ENCODE peak calls at places on chromosomes 16 and 17, in eight cellular contexts. B is OCI-LY7, Z is neural progenitor cell, I is GM23338, Y is PC-3, P is HCT116, K is MM.1S, J is SK-N-SH. C is an unnamed sample.
A peak's percentile ranks its signal among the peaks of the same experiment; 100 is the strongest.

GRCh38 chr17:76131061-76131691 is 9.9 kb downstream of the FOXJ1 start:
- DNase-seq in J (no peak), P (no peak), Z (no peak), K (no peak), B (no peak), Y (no peak), I (peak; percentile 50), C (no peak)

GRCh38 chr17:82434216-82434565 is 15.8 kb upstream of the OGFOD3 start:
- DNase-seq in J (no peak), B (peak; percentile 60), K (peak; percentile 56), I (no peak), Z (no peak), P (no peak), Y (no peak), C (no peak)

GRCh38 chr16:10552998-10553491 is 27.4 kb downstream of the EMP2 start:
- DNase-seq in P (no peak), Y (no peak), Z (peak; percentile 35), K (peak; percentile 75), J (peak; percentile 37), B (peak; percentile 76), I (peak; percentile 78), C (no peak)

GRCh38 chr17:78130439-78131101 is at the start of gene TMC8:
- DNase-seq in J (peak; percentile 56), Z (no peak), P (no peak), I (no peak), Y (no peak), B (peak; percentile 93), K (peak; percentile 91), C (no peak)

GRCh38 chr16:28846933-28847273 is 755 bp upstream of the TUFM start:
- DNase-seq in K (peak; percentile 12), I (no peak), P (no peak), J (no peak), B (no peak), Z (peak; percentile 21), Y (no peak), C (no peak)

GRCh38 chr17:17073627-17074521 is 31.6 kb downstream of the MPRIP start:
- DNase-seq in J (no peak), Y (no peak), P (no peak), K (no peak), B (no peak), I (no peak), Z (no peak), C (no peak)

GRCh38 chr17:42118545-42118944 is 2.6 kb downstream of the KAT2A start:
- DNase-seq in Z (peak; percentile 44), Y (no peak), J (peak; percentile 56), I (peak; percentile 76), K (peak; percentile 41), P (peak; percentile 13), B (peak; percentile 71), C (no peak)

GRCh38 chr17:44781553-44782348 is 23.0 kb downstream of the ADAM11 start:
- DNase-seq in Y (no peak), I (peak; percentile 54), B (no peak), J (peak; percentile 35), P (no peak), Z (peak; percentile 53), K (no peak), C (no peak)

GRCh38 chr17:80477647-80478478 is 1.5 kb upstream of the NPTX1 start:
- DNase-seq in Y (no peak), Z (peak; percentile 91), P (no peak), J (peak; percentile 95), K (no peak), B (no peak), I (peak; percentile 82), C (peak; percentile 83)

GRCh38 chr16:54334208-54334607 is 47.6 kb upstream of the IRX3 start:
- DNase-seq in Z (no peak), K (no peak), J (no peak), I (no peak), B (no peak), Y (peak; percentile 21), P (no peak), C (no peak)

GRCh38 chr17:73725794-73726193 is 81.5 kb upstream of the SDK2 start:
- DNase-seq in J (no peak), Y (no peak), P (no peak), I (no peak), B (no peak), K (no peak), Z (no peak), C (no peak)

GRCh38 chr16:13999895-14000425 is 71.2 kb upstream of the MRTFB start:
- DNase-seq in P (no peak), I (no peak), Y (no peak), B (no peak), K (no peak), J (no peak), Z (no peak), C (no peak)

GRCh38 chr17:80750263-80750662 is 205.6 kb downstream of the RPTOR start:
- DNase-seq in B (no peak), J (no peak), P (no peak), I (no peak), Z (no peak), K (no peak), Y (no peak), C (no peak)

GRCh38 chr16:27367463-27368357 is 34.3 kb upstream of the IL21R start:
- DNase-seq in Y (peak; percentile 71), I (peak; percentile 86), J (peak; percentile 85), P (peak; percentile 63), Z (peak; percentile 83), K (peak; percentile 45), B (peak; percentile 85), C (peak; percentile 86)

GRCh38 chr16:78918805-78919204 is 681.7 kb downstream of the MAF start:
- DNase-seq in Y (no peak), Z (no peak), P (no peak), K (no peak), I (no peak), B (no peak), J (no peak), C (no peak)

GRCh38 chr17:19380551-19381284 is 2.4 kb downstream of the MAPK7 start:
- DNase-seq in J (no peak), K (no peak), Y (no peak), P (no peak), B (no peak), Z (no peak), I (no peak), C (no peak)
- H3K27ac ChIP-seq in J (no peak overlapping the region), K (no peak overlapping the region), Y (no peak overlapping the region), P (no peak overlapping the region), B (no peak overlapping the region), Z (no peak overlapping the region), I (no peak overlapping the region), C (no peak overlapping the region)

GRCh38 chr16:53022374-53022773 is 30.3 kb downstream of the CHD9NB start:
- DNase-seq in Y (peak; percentile 53), B (peak; percentile 25), I (peak; percentile 87), J (peak; percentile 70), Z (peak; percentile 84), P (peak; percentile 41), K (no peak), C (peak; percentile 74)
- TF ChIP-seq CTCF in Y (peak; percentile 66), B (peak; percentile 69), I (peak; percentile 93), J (peak; percentile 74), Z (peak; percentile 86), P (peak; percentile 68), K (peak; percentile 47), C (peak; percentile 80)

GRCh38 chr17:2706911-2707510 is 4.6 kb downstream of the CLUH start:
- DNase-seq in J (no peak), I (no peak), Y (no peak), Z (no peak), P (no peak), B (no peak), K (no peak), C (no peak)

GRCh38 chr17:2705263-2705662 is 6.3 kb downstream of the CLUH start:
- DNase-seq in P (no peak), J (no peak), Y (no peak), Z (no peak), B (no peak), I (no peak), K (no peak), C (peak; percentile 72)

GRCh38 chr17:2707721-2708584 is 3.6 kb downstream of the CLUH start:
- DNase-seq in I (peak; percentile 79), Y (no peak), K (no peak), P (no peak), J (peak; percentile 83), Z (peak; percentile 72), B (peak; percentile 34), C (peak; percentile 55)

GRCh38 chr17:2704890-2705248 is 6.7 kb downstream of the CLUH start:
- DNase-seq in Y (no peak), B (no peak), J (no peak), I (no peak), P (no peak), Z (peak; percentile 45), K (no peak), C (no peak)

DNA sequence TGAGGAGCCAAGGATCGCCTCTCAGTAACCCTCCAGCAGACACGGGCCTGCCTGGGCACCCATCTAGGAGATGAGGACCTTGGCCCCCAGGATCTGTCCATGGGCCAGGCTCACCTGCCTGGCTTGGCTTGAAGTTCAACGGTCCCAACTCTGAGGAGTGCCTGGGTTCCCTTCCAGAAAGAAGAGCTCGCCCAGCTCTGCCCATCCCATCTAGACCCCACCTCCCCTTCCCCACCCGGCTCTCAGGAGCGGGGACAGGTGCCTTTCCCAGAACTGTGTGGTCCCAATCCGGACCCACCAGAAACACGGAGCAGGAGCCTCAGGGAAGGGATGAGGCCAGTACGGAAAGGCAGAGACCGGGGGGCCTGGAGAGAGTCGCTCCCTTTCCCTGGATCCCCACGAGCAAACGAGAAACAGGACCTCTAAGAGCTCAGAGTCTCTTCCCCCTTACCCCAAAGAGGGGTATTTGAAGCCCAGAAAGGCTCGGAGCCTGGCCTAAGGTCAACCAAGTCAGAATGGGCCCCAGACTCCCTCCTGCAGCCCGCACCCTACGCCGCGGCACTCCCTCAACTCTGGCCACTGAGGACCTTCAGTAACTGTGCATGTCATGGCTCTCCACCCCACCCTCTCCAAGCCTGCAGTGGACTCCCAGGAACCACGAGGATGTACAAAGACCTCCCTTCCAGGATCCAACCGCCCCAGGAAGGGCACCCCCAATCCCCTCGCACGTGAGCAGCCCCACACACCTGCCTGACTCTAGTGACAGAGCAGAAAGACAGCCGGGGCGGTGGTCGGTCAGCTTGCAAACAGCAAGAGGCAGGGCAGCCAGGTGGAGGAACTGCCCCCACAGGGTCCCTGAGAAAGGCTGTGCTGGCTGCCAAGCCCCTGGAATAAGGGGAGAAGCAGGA is 5.4 kb downstream of the CLUH start:
- DNase-seq in B (no peak), J (no peak), Y (no peak), I (no peak), K (no peak), P (no peak), Z (no peak), C (no peak)
- TF ChIP-seq EZH2phosphoT487 in B (no peak), J (no peak), Y (no peak), I (no peak), K (no peak), P (no peak), Z (no peak), C (no peak)

GRCh38 chr16:2911580-2912329 is at the start of gene FLYWCH1:
- DNase-seq in P (peak; percentile 96), K (peak; percentile 99), Z (peak; percentile 100), I (peak; percentile 100), B (peak; percentile 100), Y (peak; percentile 96), J (peak; percentile 97), C (peak; percentile 100)

GRCh38 chr16:2912330-2913199 is 834 bp downstream of the FLYWCH1 start:
- DNase-seq in J (peak; percentile 47), Y (peak; percentile 25), P (no peak), K (peak; percentile 42), Z (peak; percentile 58), B (peak; percentile 37), I (peak; percentile 56), C (peak; percentile 51)

GRCh38 chr16:2913603-2914002 is 1.9 kb downstream of the FLYWCH1 start:
- DNase-seq in J (no peak), K (no peak), Z (no peak), Y (no peak), I (no peak), P (no peak), B (no peak), C (no peak)

GRCh38 chr16:2914233-2914632 is 2.5 kb downstream of the FLYWCH1 start:
- DNase-seq in P (no peak), Y (no peak), I (peak; percentile 50), Z (no peak), K (no peak), J (no peak), B (no peak), C (no peak)

GRCh38 chr16:2915196-2915929 is 3.6 kb downstream of the FLYWCH1 start:
- DNase-seq in B (no peak), J (no peak), K (peak; percentile 77), Y (no peak), Z (no peak), P (no peak), I (no peak), C (no peak)
- H3K27ac ChIP-seq in B (no peak overlapping the region), J (no peak overlapping the region), K (peak overlapping the region; percentile 87), Y (peak overlapping the region; percentile 63), Z (no peak overlapping the region), P (peak overlapping the region; percentile 80), I (peak overlapping the region; percentile 69), C (no peak overlapping the region)

C was measured in hepatocyte.